ENCODE peak calls at places on chromosomes 1 and 21, in four cellular contexts. H is tibial nerve, I is esophagus squamous epithelium, K is HCT116. E is an unnamed sample.

GRCh38 chr1:151047591-151047924 is at the start of gene C1orf56:
- DNase-seq in H (peak; percentile 42), I (no peak), K (no peak), E (peak; percentile 91)

GRCh38 chr1:93448983-93449805 is 1.3 kb downstream of the FNBP1L start:
- DNase-seq in H (no peak), K (no peak), I (no peak), E (no peak)

GRCh38 chr1:206459703-206460102 is 10.6 kb upstream of the IKBKE start:
- DNase-seq in H (no peak), K (no peak), I (no peak), E (no peak)

GRCh38 chr1:205346956-205347574 is 9.7 kb downstream of the KLHDC8A start:
- DNase-seq in H (no peak), K (no peak), I (no peak), E (no peak)

GRCh38 chr1:242005866-242006565 is 7.1 kb upstream of the MAP1LC3C start:
- DNase-seq in K (no peak), H (no peak), I (no peak), E (no peak)

GRCh38 chr21:41641510-41641815 is 125.4 kb downstream of the RIPK4 start:
- DNase-seq in K (no peak), I (no peak), H (no peak), E (no peak)

GRCh38 chr1:16236495-16237342 is at the start of gene CPLANE2:
- DNase-seq in H (peak; percentile 91), I (peak; percentile 73), K (peak; percentile 81), E (peak; percentile 99)

GRCh38 chr1:15417365-15417934 is 7.8 kb downstream of the EFHD2 start:
- DNase-seq in K (no peak), I (no peak), H (no peak), E (no peak)

GRCh38 chr1:113027008-113027407 is 46.0 kb upstream of the LRIG2 start:
- DNase-seq in I (no peak), K (no peak), H (no peak), E (peak; percentile 18)

GRCh38 chr1:94974224-94974623 is 47.3 kb upstream of the CNN3 start:
- DNase-seq in I (no peak), H (no peak), K (no peak), E (no peak)

GRCh38 chr21:42694751-42695150 is 41.3 kb downstream of the PDE9A start:
- DNase-seq in I (no peak), H (no peak), K (no peak), E (no peak)

GRCh38 chr1:20302093-20302471 is 11.4 kb downstream of the VWA5B1 start:
- DNase-seq in H (no peak), K (no peak), I (no peak), E (no peak)

GRCh38 chr21:46078984-46079356 is 18.9 kb upstream of the COL6A2 start:
- DNase-seq in H (no peak), K (no peak), I (no peak), E (peak; percentile 29)

GRCh38 chr1:44276006-44276405 is 62.7 kb downstream of the DMAP1 start:
- DNase-seq in I (no peak), H (no peak), K (no peak), E (no peak)

GRCh38 chr21:15687208-15687607 is 42.6 kb upstream of the USP25 start:
- DNase-seq in I (no peak), H (no peak), K (no peak), E (no peak)

GRCh38 chr1:230507671-230508407 is 81.7 kb upstream of the PGBD5 start:
- DNase-seq in H (no peak), I (no peak), K (no peak), E (no peak)

GRCh38 chr1:66335859-66336640 is 197.9 kb upstream of the SGIP1 start:
- DNase-seq in I (peak; percentile 22), K (no peak), H (peak; percentile 55), E (peak; percentile 77)

GRCh38 chr1:211825990-211826389 is 4.6 kb downstream of the LPGAT1 start:
- DNase-seq in K (no peak), H (no peak), I (no peak), E (no peak)

GRCh38 chr1:25253911-25254310 is 6.7 kb upstream of the RSRP1 start:
- DNase-seq in I (no peak), K (no peak), H (no peak), E (no peak)

GRCh38 chr1:15723631-15724246 is 12.3 kb upstream of the SLC25A34 start:
- DNase-seq in K (no peak), I (no peak), H (no peak), E (no peak)

GRCh38 chr1:41102208-41102607 is 80.7 kb upstream of the SLFNL1 start:
- DNase-seq in I (no peak), H (peak; percentile 77), K (no peak), E (peak; percentile 85)

GRCh38 chr1:214372092-214372491 is 91.1 kb downstream of the SMYD2 start:
- DNase-seq in H (no peak), K (no peak), I (no peak), E (no peak)

GRCh38 chr21:42279341-42279871 is 35.8 kb downstream of the TFF3 start:
- DNase-seq in H (no peak), I (no peak), K (no peak), E (no peak)

GRCh38 chr1:101137144-101138126 is 99.4 kb upstream of the S1PR1 start:
- DNase-seq in H (no peak), I (no peak), K (no peak), E (no peak)

GRCh38 chr1:119549719-119550141 is 42.7 kb downstream of the HSD3B1 start:
- DNase-seq in H (no peak), K (peak; percentile 66), I (no peak), E (no peak)

GRCh38 chr1:76202670-76203069 is 128.1 kb downstream of the ST6GALNAC3 start:
- DNase-seq in I (no peak), H (no peak), K (no peak), E (no peak)

GRCh38 chr1:147167361-147167760 is 4.9 kb downstream of the PRKAB2 start:
- DNase-seq in H (no peak), K (peak; percentile 61), I (no peak), E (no peak)

GRCh38 chr1:51120629-51121028 is 18.6 kb downstream of the C1orf185 start:
- DNase-seq in K (no peak), H (no peak), I (no peak), E (no peak)

GRCh38 chr1:53326598-53327182 is 1.2 kb downstream of the LRP8 start:
- DNase-seq in I (no peak), K (no peak), H (no peak), E (no peak)

GRCh38 chr1:197633447-197634039 is 141.7 kb downstream of the DENND1B start:
- DNase-seq in I (no peak), H (no peak), K (no peak), E (no peak)

GRCh38 chr1:77975907-77976306 is 3.0 kb downstream of the FUBP1 start:
- DNase-seq in H (no peak), I (no peak), K (no peak), E (no peak)

GRCh38 chr1:100463809-100464424 is 74.0 kb upstream of the GPR88 start:
- DNase-seq in K (peak; percentile 39), I (no peak), H (peak; percentile 30), E (no peak)

GRCh38 chr1:43304771-43305300 is 4.1 kb downstream of the TIE1 start:
- DNase-seq in K (no peak), I (no peak), H (no peak), E (no peak)

GRCh38 chr1:27435566-27436203 is 43.3 kb downstream of the GPR3 start:
- DNase-seq in K (no peak), I (no peak), H (no peak), E (no peak)

GRCh38 chr21:33201945-33202344 is 27.8 kb upstream of the IFNAR2 start:
- DNase-seq in K (no peak), I (no peak), H (no peak), E (no peak)

GRCh38 chr21:29639366-29640232 is 300.2 kb downstream of the GRIK1 start:
- DNase-seq in H (no peak), I (no peak), K (no peak), E (no peak)

GRCh38 chr1:21435646-21436487 is 4.1 kb upstream of the NBPF3 start:
- DNase-seq in I (no peak), H (no peak), K (no peak), E (no peak)

GRCh38 chr1:243723458-243724043 is 126.5 kb downstream of the AKT3 start:
- DNase-seq in H (no peak), K (no peak), I (no peak), E (no peak)

DNA sequence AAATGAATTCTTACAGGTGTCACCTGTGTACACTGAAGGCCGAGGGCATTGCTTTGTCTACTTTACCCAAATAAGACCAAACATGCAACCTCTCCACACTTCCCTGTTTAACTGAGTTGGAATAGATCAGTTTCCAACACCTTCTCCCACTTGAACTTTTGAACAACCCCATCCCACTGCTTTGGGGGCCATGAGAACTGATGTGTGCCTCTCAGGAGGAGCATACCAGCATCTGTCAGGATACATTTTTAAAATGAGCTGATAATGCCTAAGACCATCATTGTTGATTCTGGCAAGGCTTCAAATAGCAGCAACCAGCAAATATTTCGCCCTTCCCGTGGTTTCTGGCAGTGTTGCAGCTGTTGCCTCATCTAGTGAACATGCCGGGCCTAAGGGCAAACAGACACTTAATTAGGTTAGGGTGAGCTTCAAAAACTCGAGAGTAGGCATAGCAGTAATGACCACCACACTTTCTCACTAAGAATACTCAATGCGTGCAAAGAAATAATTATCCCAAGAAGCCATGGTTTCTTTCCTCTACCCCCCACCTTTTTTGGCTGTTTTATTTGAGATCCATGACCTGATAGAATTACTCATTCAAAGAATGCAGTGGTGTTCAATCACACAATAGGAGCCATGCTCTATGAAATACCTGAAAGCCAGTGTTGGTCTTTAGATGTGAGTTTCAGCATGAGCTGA is 63.7 kb downstream of the MAP10 start:
- DNase-seq in H (peak; percentile 50), K (peak; percentile 45), I (no peak), E (peak; percentile 54)
- TF ChIP-seq POLR2A in H (no peak), K (no peak), I (no peak), E (no peak)

GRCh38 chr1:85258536-85259117 is 835 bp downstream of the C1orf52 start:
- DNase-seq in H (no peak), K (no peak), I (no peak), E (no peak)
- TF ChIP-seq CTCF in H (no peak), K (no peak), I (no peak), E (no peak)

GRCh38 chr1:203290261-203291089 is 14.8 kb upstream of the BTG2 start:
- DNase-seq in H (peak; percentile 95), K (no peak), I (peak; percentile 86), E (peak; percentile 99)
- TF ChIP-seq POLR2A in H (peak; percentile 49), K (no peak), I (no peak), E (no peak)

DNA sequence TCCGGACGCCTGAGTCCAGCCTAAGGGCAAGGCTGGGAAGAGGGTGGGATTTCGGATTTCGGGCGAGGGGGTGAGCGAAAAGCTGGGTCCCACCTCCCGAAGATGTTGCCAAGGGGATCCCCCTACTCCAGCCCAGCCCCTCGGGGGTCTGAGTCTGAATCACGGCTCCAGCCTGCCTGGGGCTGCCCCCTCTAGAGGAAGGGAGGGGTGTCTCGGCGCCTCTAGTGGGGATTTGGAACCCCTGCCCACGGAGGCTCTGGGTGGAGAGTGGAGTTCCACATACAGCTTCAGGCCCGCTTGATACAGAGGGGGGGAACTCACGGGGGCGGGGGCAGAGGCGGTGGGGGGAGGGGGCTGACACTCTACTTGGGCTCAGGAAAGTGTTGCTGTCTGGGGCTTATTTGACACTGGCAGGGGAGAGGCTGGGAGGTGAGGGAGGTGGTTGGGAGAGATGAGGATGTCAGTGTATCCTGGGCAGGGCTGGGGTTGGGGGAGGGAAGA is 686 bp downstream of the KIRREL1 start:
- DNase-seq in K (no peak), I (no peak), H (no peak), E (no peak)
- TF ChIP-seq CTCF in K (peak; percentile 21), I (no peak), H (no peak), E (no peak)

E was measured in lower leg skin.